ENCODE peak calls at places on chromosomes 16 and 17, in eight cellular contexts. One of them, this sample, is unnamed.

GRCh38 chr16:85520853-85521736 is 92.0 kb upstream of the GSE1 start:
- DNase-seq in heart left ventricle: no peak
- DNase-seq in H7: peak
- DNase-seq in A549: no peak
- DNase-seq in tibial nerve: no peak
- DNase-seq in cardiac fibroblast: no peak
- DNase-seq in breast epithelium: peak
- DNase-seq in mucosa of descending colon: peak
- DNase-seq in this sample: no peak

GRCh38 chr16:29675811-29676643 is 3.0 kb upstream of the QPRT start:
- DNase-seq in heart left ventricle: no peak
- DNase-seq in H7: peak
- DNase-seq in A549: peak
- DNase-seq in tibial nerve: no peak
- DNase-seq in cardiac fibroblast: peak
- DNase-seq in breast epithelium: no peak
- DNase-seq in mucosa of descending colon: no peak
- DNase-seq in this sample: no peak

GRCh38 chr16:49649013-49649785 is 206.7 kb downstream of the ZNF423 start:
- DNase-seq in heart left ventricle: no peak
- DNase-seq in H7: no peak
- DNase-seq in A549: no peak
- DNase-seq in tibial nerve: no peak
- DNase-seq in cardiac fibroblast: peak
- DNase-seq in breast epithelium: no peak
- DNase-seq in mucosa of descending colon: no peak
- DNase-seq in this sample: peak

GRCh38 chr16:1920727-1921155 is 2.5 kb upstream of the HS3ST6 start:
- DNase-seq in heart left ventricle: no peak
- DNase-seq in H7: peak
- DNase-seq in A549: peak
- DNase-seq in tibial nerve: no peak
- DNase-seq in cardiac fibroblast: peak
- DNase-seq in breast epithelium: no peak
- DNase-seq in mucosa of descending colon: peak
- DNase-seq in this sample: no peak

GRCh38 chr17:51435641-51436091 is 175.3 kb downstream of the UTP18 start:
- DNase-seq in heart left ventricle: no peak
- DNase-seq in H7: peak
- DNase-seq in A549: peak
- DNase-seq in tibial nerve: no peak
- DNase-seq in cardiac fibroblast: peak
- DNase-seq in breast epithelium: peak
- DNase-seq in mucosa of descending colon: peak
- DNase-seq in this sample: peak

GRCh38 chr17:18181358-18181757 is 2.3 kb upstream of the ALKBH5 start:
- DNase-seq in heart left ventricle: no peak
- DNase-seq in H7: no peak
- DNase-seq in A549: no peak
- DNase-seq in tibial nerve: no peak
- DNase-seq in cardiac fibroblast: peak
- DNase-seq in breast epithelium: no peak
- DNase-seq in mucosa of descending colon: no peak
- DNase-seq in this sample: peak

GRCh38 chr16:22120440-22120839 is 28.1 kb downstream of the VWA3A start:
- DNase-seq in heart left ventricle: no peak
- DNase-seq in H7: peak
- DNase-seq in A549: no peak
- DNase-seq in tibial nerve: no peak
- DNase-seq in cardiac fibroblast: no peak
- DNase-seq in breast epithelium: no peak
- DNase-seq in mucosa of descending colon: no peak
- DNase-seq in this sample: no peak

GRCh38 chr16:12904041-12904671 is 2.8 kb downstream of the SHISA9 start:
- DNase-seq in heart left ventricle: no peak
- DNase-seq in H7: peak
- DNase-seq in A549: no peak
- DNase-seq in tibial nerve: no peak
- DNase-seq in cardiac fibroblast: no peak
- DNase-seq in breast epithelium: no peak
- DNase-seq in mucosa of descending colon: no peak
- DNase-seq in this sample: no peak

GRCh38 chr16:75026892-75027391 is 28.1 kb downstream of the ZNRF1 start:
- DNase-seq in heart left ventricle: no peak
- DNase-seq in H7: no peak
- DNase-seq in A549: no peak
- DNase-seq in tibial nerve: no peak
- DNase-seq in cardiac fibroblast: no peak
- DNase-seq in breast epithelium: no peak
- DNase-seq in mucosa of descending colon: no peak
- DNase-seq in this sample: no peak

GRCh38 chr16:66696669-66697630 is at the start of gene CMTM4:
- DNase-seq in heart left ventricle: peak
- DNase-seq in H7: peak
- DNase-seq in A549: peak
- DNase-seq in tibial nerve: peak
- DNase-seq in cardiac fibroblast: peak
- DNase-seq in breast epithelium: peak
- DNase-seq in mucosa of descending colon: peak
- DNase-seq in this sample: peak

DNA sequence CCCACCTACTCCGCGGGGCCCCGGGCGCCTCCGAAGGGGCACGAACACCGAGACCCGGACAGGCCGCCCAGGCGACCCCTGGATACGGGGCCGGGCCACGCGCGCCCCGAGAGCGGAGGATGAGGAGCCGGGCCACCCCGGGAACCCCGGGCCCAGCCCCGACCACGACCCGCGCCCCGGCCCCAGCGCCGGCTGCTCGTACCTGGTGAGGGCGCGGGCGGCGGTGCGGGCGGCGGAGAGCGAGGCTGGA is 192 bp downstream of the FASN start:
- DNase-seq in heart left ventricle: no peak
- DNase-seq in H7: no peak
- DNase-seq in A549: no peak
- DNase-seq in tibial nerve: no peak
- DNase-seq in cardiac fibroblast: no peak
- DNase-seq in breast epithelium: no peak
- DNase-seq in mucosa of descending colon: no peak
- DNase-seq in this sample: no peak
- H3K4me3 ChIP-seq in heart left ventricle: peak
- H3K4me3 ChIP-seq in H7: peak
- H3K4me3 ChIP-seq in A549: peak
- H3K4me3 ChIP-seq in tibial nerve: peak
- H3K4me3 ChIP-seq in cardiac fibroblast: peak
- H3K4me3 ChIP-seq in breast epithelium: peak
- H3K4me3 ChIP-seq in mucosa of descending colon: peak
- H3K4me3 ChIP-seq in this sample: peak

GRCh38 chr16:67959520-67959919 is 8.9 kb downstream of the SLC12A4 start:
- DNase-seq in heart left ventricle: peak
- DNase-seq in H7: no peak
- DNase-seq in A549: no peak
- DNase-seq in tibial nerve: peak
- DNase-seq in cardiac fibroblast: peak
- DNase-seq in breast epithelium: no peak
- DNase-seq in mucosa of descending colon: no peak
- DNase-seq in this sample: no peak
- H3K4me3 ChIP-seq in heart left ventricle: peak
- H3K4me3 ChIP-seq in H7: no peak
- H3K4me3 ChIP-seq in A549: no peak
- H3K4me3 ChIP-seq in tibial nerve: no peak
- H3K4me3 ChIP-seq in cardiac fibroblast: no peak
- H3K4me3 ChIP-seq in breast epithelium: no peak
- H3K4me3 ChIP-seq in mucosa of descending colon: no peak
- H3K4me3 ChIP-seq in this sample: no peak

DNA sequence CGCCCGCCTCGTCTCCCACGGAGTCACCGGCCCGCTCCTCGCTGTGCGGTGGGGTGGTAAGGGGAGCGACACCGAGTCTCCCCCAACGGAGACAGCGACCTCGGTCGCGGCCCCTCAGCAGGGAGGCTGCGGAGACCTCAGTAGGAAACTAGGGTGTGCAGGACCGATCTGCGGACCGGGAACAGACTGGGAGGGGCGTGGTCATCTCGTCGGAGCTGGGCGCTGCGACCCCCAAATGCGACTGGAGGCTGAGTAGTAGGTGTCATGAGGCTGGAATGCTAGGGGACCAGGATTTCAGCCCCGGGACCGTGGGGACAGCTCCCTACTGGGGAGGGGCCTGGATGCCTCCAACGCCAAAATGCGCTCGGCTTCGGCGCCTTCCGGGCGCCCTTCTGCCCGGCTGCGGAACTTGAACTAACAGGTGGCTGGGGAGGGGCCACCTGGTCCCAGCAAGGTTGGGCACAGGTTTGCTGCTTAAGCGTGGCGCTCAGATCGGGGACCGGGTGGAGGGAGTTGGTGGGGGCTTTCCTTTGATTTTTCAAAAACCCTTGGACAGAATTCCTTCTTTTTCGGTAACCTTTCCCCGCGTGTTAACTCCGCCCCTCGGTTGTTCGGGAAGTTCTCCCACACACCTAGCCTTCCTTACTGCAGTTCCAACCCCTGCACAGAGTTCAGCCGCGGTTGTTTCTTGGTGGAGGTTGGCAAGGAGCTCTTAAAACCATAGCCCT is 1.5 kb downstream of the CACNG4 start:
- DNase-seq in heart left ventricle: peak
- DNase-seq in H7: peak
- DNase-seq in A549: no peak
- DNase-seq in tibial nerve: no peak
- DNase-seq in cardiac fibroblast: no peak
- DNase-seq in breast epithelium: no peak
- DNase-seq in mucosa of descending colon: peak
- DNase-seq in this sample: no peak
- H3K4me3 ChIP-seq in heart left ventricle: peak
- H3K4me3 ChIP-seq in H7: peak
- H3K4me3 ChIP-seq in A549: peak
- H3K4me3 ChIP-seq in tibial nerve: peak
- H3K4me3 ChIP-seq in cardiac fibroblast: peak
- H3K4me3 ChIP-seq in breast epithelium: peak
- H3K4me3 ChIP-seq in mucosa of descending colon: no peak
- H3K4me3 ChIP-seq in this sample: no peak

DNA sequence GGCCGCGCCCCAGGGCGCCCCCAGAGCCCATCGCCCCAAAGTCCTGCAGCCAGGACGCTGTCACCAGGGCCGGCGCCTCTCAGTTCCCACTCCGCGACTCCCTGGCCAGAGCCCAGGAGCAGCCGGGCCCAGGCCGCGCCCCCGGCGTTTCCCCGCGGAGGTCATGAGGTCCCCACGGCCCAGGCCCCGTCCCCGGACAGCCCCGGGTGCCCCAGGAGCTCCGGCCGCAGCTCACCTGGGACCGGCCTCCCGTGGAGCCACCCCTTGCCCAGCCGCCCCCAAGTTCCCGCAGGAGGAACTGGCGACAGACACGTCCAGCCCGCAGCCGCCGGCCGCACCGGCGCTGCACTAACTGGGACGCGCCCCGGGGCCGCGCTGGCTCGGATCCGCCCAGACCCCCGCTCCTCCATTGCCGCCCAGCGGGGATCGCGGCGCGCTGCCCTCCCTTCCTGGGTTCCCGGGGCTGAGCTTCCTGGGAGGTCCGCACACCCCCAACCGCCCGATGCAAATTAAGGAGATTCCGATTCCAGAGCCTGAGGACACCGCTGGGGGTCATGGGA is 9.7 kb downstream of the AHSP start:
- DNase-seq in heart left ventricle: no peak
- DNase-seq in H7: peak
- DNase-seq in A549: no peak
- DNase-seq in tibial nerve: no peak
- DNase-seq in cardiac fibroblast: no peak
- DNase-seq in breast epithelium: no peak
- DNase-seq in mucosa of descending colon: no peak
- DNase-seq in this sample: no peak
- H3K4me3 ChIP-seq in heart left ventricle: peak
- H3K4me3 ChIP-seq in H7: peak
- H3K4me3 ChIP-seq in A549: no peak
- H3K4me3 ChIP-seq in tibial nerve: peak
- H3K4me3 ChIP-seq in cardiac fibroblast: no peak
- H3K4me3 ChIP-seq in breast epithelium: peak
- H3K4me3 ChIP-seq in mucosa of descending colon: no peak
- H3K4me3 ChIP-seq in this sample: no peak

GRCh38 chr16:79595261-79595660 is 5.3 kb downstream of the MAF start:
- DNase-seq in heart left ventricle: no peak
- DNase-seq in H7: no peak
- DNase-seq in A549: no peak
- DNase-seq in tibial nerve: no peak
- DNase-seq in cardiac fibroblast: peak
- DNase-seq in breast epithelium: no peak
- DNase-seq in mucosa of descending colon: no peak
- DNase-seq in this sample: no peak

GRCh38 chr16:79595916-79596450 is 4.6 kb downstream of the MAF start:
- DNase-seq in heart left ventricle: no peak
- DNase-seq in H7: no peak
- DNase-seq in A549: no peak
- DNase-seq in tibial nerve: no peak
- DNase-seq in cardiac fibroblast: no peak
- DNase-seq in breast epithelium: no peak
- DNase-seq in mucosa of descending colon: no peak
- DNase-seq in this sample: no peak

GRCh38 chr16:79592150-79592549 is 8.4 kb downstream of the MAF start:
- DNase-seq in heart left ventricle: no peak
- DNase-seq in H7: peak
- DNase-seq in A549: no peak
- DNase-seq in tibial nerve: no peak
- DNase-seq in cardiac fibroblast: no peak
- DNase-seq in breast epithelium: no peak
- DNase-seq in mucosa of descending colon: no peak
- DNase-seq in this sample: no peak

GRCh38 chr16:79593754-79594153 is 6.8 kb downstream of the MAF start:
- DNase-seq in heart left ventricle: no peak
- DNase-seq in H7: no peak
- DNase-seq in A549: no peak
- DNase-seq in tibial nerve: no peak
- DNase-seq in cardiac fibroblast: no peak
- DNase-seq in breast epithelium: no peak
- DNase-seq in mucosa of descending colon: no peak
- DNase-seq in this sample: no peak

DNA sequence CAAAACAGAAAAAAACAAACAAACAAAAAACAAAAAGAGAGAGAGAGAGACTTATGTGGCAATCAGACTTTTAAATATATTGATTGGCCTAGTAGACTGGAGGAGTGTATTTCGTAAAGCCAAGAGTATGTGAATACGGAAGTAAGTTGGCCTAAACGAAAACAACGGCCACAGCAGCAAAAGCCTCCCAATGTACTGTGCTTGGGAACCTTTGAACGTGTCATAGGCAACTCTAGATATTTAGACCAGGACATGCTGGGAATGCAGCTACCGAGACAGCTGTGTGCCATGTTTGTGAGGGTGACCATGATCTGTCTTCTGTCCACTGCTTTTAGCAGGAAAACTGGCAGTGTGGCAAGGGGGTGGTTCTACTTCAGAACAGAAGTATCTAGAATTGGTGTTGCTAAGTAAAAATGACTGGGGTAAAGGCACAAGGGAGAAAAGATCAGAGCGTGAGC is 7.4 kb downstream of the MAF start:
- DNase-seq in heart left ventricle: no peak
- DNase-seq in H7: no peak
- DNase-seq in A549: no peak
- DNase-seq in tibial nerve: no peak
- DNase-seq in cardiac fibroblast: no peak
- DNase-seq in breast epithelium: no peak
- DNase-seq in mucosa of descending colon: no peak
- DNase-seq in this sample: no peak
- H3K4me3 ChIP-seq in heart left ventricle: peak
- H3K4me3 ChIP-seq in H7: no peak
- H3K4me3 ChIP-seq in A549: no peak
- H3K4me3 ChIP-seq in tibial nerve: peak
- H3K4me3 ChIP-seq in cardiac fibroblast: no peak
- H3K4me3 ChIP-seq in breast epithelium: peak
- H3K4me3 ChIP-seq in mucosa of descending colon: no peak
- H3K4me3 ChIP-seq in this sample: no peak

GRCh38 chr17:19384723-19385391 is 2.1 kb downstream of the MFAP4 start:
- DNase-seq in heart left ventricle: peak
- DNase-seq in H7: peak
- DNase-seq in A549: no peak
- DNase-seq in tibial nerve: peak
- DNase-seq in cardiac fibroblast: peak
- DNase-seq in breast epithelium: no peak
- DNase-seq in mucosa of descending colon: peak
- DNase-seq in this sample: peak
- H3K4me3 ChIP-seq in heart left ventricle: peak
- H3K4me3 ChIP-seq in H7: no peak
- H3K4me3 ChIP-seq in A549: no peak
- H3K4me3 ChIP-seq in tibial nerve: peak
- H3K4me3 ChIP-seq in cardiac fibroblast: peak
- H3K4me3 ChIP-seq in breast epithelium: peak
- H3K4me3 ChIP-seq in mucosa of descending colon: no peak
- H3K4me3 ChIP-seq in this sample: no peak